ENCODE peak calls at places on chromosomes 4 and X, in nine cellular contexts. R, D, K, I, B, Y, L, Z and M are unnamed samples. For H3K36me3 and H3K27me3, the result is how much of the 10 kb centered on the place peaks cover.

GRCh38 chr4:179492260-179492844 is 2050.1 kb upstream of the AGA start:
- DNase-seq in D (no peak), R (no peak), Z (no peak), B (no peak), K (no peak), I (no peak), L (no peak), Y (no peak), M (no peak)

GRCh38 chrX:44244008-44244407 is 99.5 kb downstream of the EFHC2 start:
- DNase-seq in K (no peak), Z (no peak), I (no peak), D (peak), L (no peak), B (peak), Y (no peak), R (no peak), M (no peak)

GRCh38 chrX:10111364-10112148 is 45.2 kb upstream of the CLCN4 start:
- DNase-seq in I (no peak), Y (no peak), L (peak), D (peak), K (no peak), R (peak), B (no peak), Z (no peak), M (no peak)

GRCh38 chr4:8850074-8850829 is 21.4 kb downstream of the HMX1 start:
- DNase-seq in I (peak), B (no peak), L (no peak), K (no peak), D (no peak), R (peak), Y (no peak), Z (no peak), M (peak)

GRCh38 chr4:2261110-2261852 is 628 bp downstream of the MXD4 start:
- DNase-seq in D (peak), L (peak), R (peak), Z (peak), I (peak), Y (peak), K (peak), B (peak), M (peak)

GRCh38 chr4:76197001-76197743 is 16.5 kb downstream of the SCARB2 start:
- DNase-seq in Y (no peak), I (no peak), B (peak), L (no peak), D (no peak), Z (no peak), R (no peak), K (no peak), M (no peak)

GRCh38 chrX:154043003-154043402 is 23.3 kb upstream of the IRAK1 start:
- DNase-seq in I (no peak), R (no peak), D (no peak), Z (no peak), B (peak), L (peak), K (no peak), Y (no peak), M (no peak)

GRCh38 chr4:138560448-138560847 is 318.3 kb upstream of the SLC7A11 start:
- DNase-seq in K (no peak), D (no peak), Z (no peak), Y (no peak), I (no peak), R (no peak), B (no peak), L (no peak), M (peak)

GRCh38 chr4:163157157-163157556 is 9.5 kb downstream of the NAF1 start:
- DNase-seq in I (no peak), K (no peak), R (no peak), Y (no peak), L (no peak), B (peak), Z (no peak), D (no peak), M (no peak)

GRCh38 chr4:183100827-183101226 is 1.8 kb downstream of the WWC2 start:
- DNase-seq in Y (no peak), R (no peak), I (no peak), D (no peak), L (no peak), K (no peak), Z (no peak), B (no peak), M (no peak)

GRCh38 chr4:78493731-78494130 is 57.8 kb upstream of the ANXA3 start:
- DNase-seq in R (no peak), Z (no peak), L (no peak), Y (no peak), B (no peak), D (no peak), I (no peak), K (no peak), M (no peak)

GRCh38 chrX:38105216-38105725 is 98.9 kb downstream of the SYTL5 start:
- DNase-seq in L (no peak), Y (no peak), B (no peak), Z (no peak), I (no peak), K (no peak), R (no peak), D (no peak), M (no peak)

GRCh38 chr4:4524364-4524763 is 17.5 kb downstream of the STX18 start:
- DNase-seq in D (no peak), K (no peak), Y (no peak), I (no peak), B (no peak), L (no peak), Z (no peak), R (no peak), M (no peak)

GRCh38 chr4:19700951-19701350 is 550.8 kb upstream of the SLIT2 start:
- DNase-seq in Y (no peak), D (no peak), L (no peak), Z (no peak), R (no peak), B (peak), I (no peak), K (no peak), M (no peak)

GRCh38 chrX:5306654-5307121 is 922.0 kb downstream of the NLGN4X start:
- DNase-seq in I (no peak), D (no peak), L (peak), Z (no peak), B (no peak), K (no peak), Y (no peak), R (no peak), M (no peak)

GRCh38 chrX:140866446-140866845 is 135.9 kb upstream of the SPANXB1 start:
- DNase-seq in K (no peak), B (no peak), Y (no peak), D (no peak), R (no peak), L (no peak), Z (no peak), I (no peak), M (no peak)

GRCh38 chr4:142350886-142351285 is 495.2 kb downstream of the INPP4B start:
- DNase-seq in Z (no peak), D (no peak), Y (no peak), R (no peak), I (no peak), L (no peak), K (no peak), B (no peak), M (no peak)

GRCh38 chrX:2384486-2384885 is 116.3 kb downstream of the DHRSX start:
- DNase-seq in K (no peak), Y (no peak), B (no peak), Z (no peak), D (no peak), R (no peak), L (no peak), I (no peak), M (no peak)

GRCh38 chrX:8284131-8284530 is 113.1 kb upstream of the VCX2 start:
- DNase-seq in L (no peak), Z (no peak), R (no peak), Y (no peak), K (no peak), D (no peak), B (no peak), I (no peak), M (no peak)

GRCh38 chr4:19844436-19844835 is 407.3 kb upstream of the SLIT2 start:
- DNase-seq in I (no peak), B (peak), R (peak), L (no peak), Z (no peak), K (no peak), D (no peak), Y (no peak), M (no peak)

GRCh38 chr4:3288571-3289094 is 4.2 kb upstream of the RGS12 start:
- DNase-seq in L (no peak), K (no peak), D (no peak), Z (peak), B (no peak), I (no peak), R (no peak), Y (no peak), M (no peak)

GRCh38 chr4:4849524-4850193 is 9.8 kb upstream of the MSX1 start:
- DNase-seq in L (no peak), K (no peak), D (no peak), I (no peak), B (no peak), R (no peak), Z (no peak), Y (no peak), M (no peak)

GRCh38 chr4:180558427-180558826 is 1684.8 kb upstream of the TENM3 start:
- DNase-seq in Z (no peak), I (no peak), K (no peak), R (no peak), L (no peak), Y (no peak), D (no peak), B (no peak), M (peak)

GRCh38 chrX:10582945-10583344 is 37.4 kb downstream of the MID1 start:
- DNase-seq in R (no peak), B (peak), L (no peak), I (no peak), D (no peak), Y (no peak), Z (no peak), K (no peak), M (no peak)

GRCh38 chrX:129077384-129077783 is 445.9 kb downstream of the SMARCA1 start:
- DNase-seq in B (no peak), Z (no peak), Y (no peak), D (no peak), R (no peak), K (no peak), L (no peak), I (no peak), M (no peak)
- H3K4me3 ChIP-seq in B (no peak), Z (no peak), Y (no peak), D (no peak), R (no peak), K (no peak), L (no peak), I (no peak), M (no peak)

GRCh38 chr4:118759481-118759880 is 74.3 kb downstream of the METTL14 start:
- DNase-seq in B (no peak), I (no peak), Y (peak), K (no peak), L (no peak), D (no peak), Z (no peak), R (no peak), M (no peak)
- H3K36me3 ChIP-seq in B (under half), I (under half), Y (under half), K (under half), L (under half), D (under half), Z (under half), R (under half), M (under half)

GRCh38 chr4:5893591-5893990 is 705 bp upstream of the CRMP1 start:
- DNase-seq in B (no peak), I (no peak), K (no peak), Z (no peak), Y (no peak), R (no peak), L (no peak), D (no peak), M (peak)
- H3K27me3 ChIP-seq in B (under half), I (half or more), K (under half), Z (half or more), Y (under half), R (half or more), L (half or more), D (under half), M (half or more)

GRCh38 chr4:67668315-67668714 is 32.6 kb downstream of the UBA6 start:
- DNase-seq in Z (no peak), Y (no peak), D (no peak), K (no peak), B (no peak), R (no peak), L (no peak), I (no peak), M (no peak)

GRCh38 chr4:67678612-67679011 is 22.3 kb downstream of the UBA6 start:
- DNase-seq in Z (no peak), I (no peak), Y (no peak), D (no peak), B (no peak), K (no peak), L (no peak), R (no peak), M (no peak)

DNA sequence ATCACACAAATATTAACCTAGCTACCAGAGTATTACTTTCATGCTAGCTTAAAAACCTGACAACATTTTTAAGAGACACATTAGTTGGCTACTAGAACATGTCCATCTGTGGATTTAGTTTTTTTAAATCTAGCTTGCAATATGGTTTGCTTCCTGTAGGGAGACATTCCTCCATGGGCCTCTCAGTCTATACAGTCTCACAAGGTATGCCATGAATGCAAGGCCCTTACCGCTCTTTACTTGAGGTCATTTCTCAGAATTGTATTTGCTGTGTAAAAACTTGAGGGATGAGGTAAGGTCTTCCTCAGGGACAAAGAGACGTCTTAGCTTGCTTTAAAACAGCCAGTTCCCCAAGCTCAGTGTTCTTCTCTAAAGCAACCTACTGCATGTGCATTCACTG is 26.9 kb downstream of the UBA6 start:
- DNase-seq in D (no peak), L (no peak), R (no peak), I (no peak), Z (no peak), K (no peak), Y (no peak), B (no peak), M (no peak)
- H3K4me3 ChIP-seq in D (no peak), L (no peak), R (no peak), I (no peak), Z (no peak), K (no peak), Y (no peak), B (no peak), M (no peak)